ENCODE peak calls at places on chromosomes 2 and 18, in eight cellular contexts. I is left lobe of liver, T is mesothelial cell of epicardium, O is posterior cingulate gyrus, J is HepG2, X is head of caudate nucleus, R is left cardiac atrium, Y is heart right ventricle. C is an unnamed sample.

GRCh38 chr2:222866358-222866960 is 5.6 kb downstream of the ACSL3 start:
- DNase-seq in X (no peak), O (no peak), T (no peak), R (no peak), I (peak; percentile 66), J (peak; percentile 55), Y (no peak), C (no peak)

GRCh38 chr2:227785293-227785692 is 28.3 kb upstream of the CCL20 start:
- DNase-seq in Y (no peak), I (no peak), O (no peak), R (no peak), J (no peak), T (no peak), X (no peak), C (no peak)

GRCh38 chr2:162118166-162119031 is 33.6 kb downstream of the GCG start:
- DNase-seq in X (no peak), R (no peak), J (no peak), O (peak; percentile 60), Y (peak; percentile 25), T (no peak), I (peak; percentile 73), C (no peak)

GRCh38 chr2:173903611-173904394 is 61.4 kb downstream of the SP3 start:
- DNase-seq in O (no peak), I (no peak), R (no peak), J (no peak), Y (no peak), X (no peak), T (no peak), C (no peak)

GRCh38 chr2:96145028-96145939 is at the start of gene DUSP2:
- DNase-seq in O (peak; percentile 53), I (peak; percentile 78), X (peak; percentile 58), J (no peak), T (peak; percentile 35), Y (peak; percentile 75), R (peak; percentile 83), C (no peak)

GRCh38 chr2:158600155-158600802 is 143.5 kb downstream of the PKP4 start:
- DNase-seq in T (no peak), R (peak; percentile 79), Y (no peak), X (no peak), I (no peak), O (no peak), J (no peak), C (no peak)

GRCh38 chr2:6423131-6423530 is 442.6 kb downstream of the CMPK2 start:
- DNase-seq in X (no peak), O (no peak), I (no peak), Y (no peak), T (no peak), R (no peak), J (no peak), C (no peak)

GRCh38 chr2:204791230-204791629 is 246.0 kb downstream of the PARD3B start:
- DNase-seq in Y (no peak), R (no peak), J (no peak), I (no peak), T (no peak), X (no peak), O (no peak), C (no peak)

GRCh38 chr2:173678186-173678585 is 287.0 kb downstream of the SP3 start:
- DNase-seq in Y (no peak), T (no peak), X (no peak), O (no peak), R (no peak), I (no peak), J (no peak), C (no peak)

GRCh38 chr18:27780061-27780740 is 396.7 kb downstream of the CDH2 start:
- DNase-seq in X (no peak), J (no peak), I (no peak), T (no peak), Y (no peak), R (no peak), O (no peak), C (no peak)

GRCh38 chr2:71452565-71452964 is 796 bp upstream of the DYSF start:
- DNase-seq in R (peak; percentile 71), J (no peak), I (no peak), X (no peak), Y (no peak), T (no peak), O (no peak), C (no peak)

GRCh38 chr2:74147729-74148456 is at the start of gene BOLA3:
- DNase-seq in Y (peak; percentile 90), I (peak; percentile 80), X (peak; percentile 90), J (peak; percentile 78), R (peak; percentile 90), T (peak; percentile 59), O (peak; percentile 88), C (peak; percentile 92)

GRCh38 chr2:8115966-8116365 is 565.9 kb upstream of the ID2 start:
- DNase-seq in Y (no peak), I (no peak), R (no peak), O (no peak), X (no peak), J (no peak), T (no peak), C (no peak)

C was measured in osteocyte.